ENCODE peak calls at places on chromosome 9, in nine cellular contexts. S, G, L, Y, I, E, N, W and H are unnamed samples.

GRCh38 chr9:99162759-99163364 is 57.9 kb downstream of the TGFBR1 start:
- DNase-seq in S (no peak), G (no peak), L (no peak), Y (no peak), I (peak; percentile 36), E (no peak), N (no peak), W (peak; percentile 22), H (peak; percentile 84)

GRCh38 chr9:92740446-92740961 is 24.1 kb downstream of the BICD2 start:
- DNase-seq in S (no peak), G (no peak), L (no peak), Y (no peak), I (no peak), E (no peak), N (no peak), W (no peak), H (no peak)

GRCh38 chr9:33742519-33742918 is 52.8 kb upstream of the PRSS3 start:
- DNase-seq in S (no peak), G (no peak), L (no peak), Y (no peak), I (no peak), E (no peak), N (no peak), W (peak; percentile 71), H (no peak)

GRCh38 chr9:84493284-84493947 is 152.9 kb upstream of the SLC28A3 start:
- DNase-seq in S (no peak), G (no peak), L (no peak), Y (no peak), I (no peak), E (no peak), N (no peak), W (no peak), H (no peak)

GRCh38 chr9:123948290-123948689 is 18.4 kb upstream of the DENND1A start:
- DNase-seq in S (no peak), G (no peak), L (no peak), Y (no peak), I (no peak), E (no peak), N (no peak), W (no peak), H (no peak)

GRCh38 chr9:125659954-125660353 is 47.1 kb downstream of the MAPKAP1 start:
- DNase-seq in S (no peak), G (no peak), L (no peak), Y (no peak), I (no peak), E (no peak), N (no peak), W (no peak), H (peak; percentile 78)

GRCh38 chr9:93576296-93577044 is at the start of gene PHF2:
- DNase-seq in S (no peak), G (peak; percentile 51), L (no peak), Y (no peak), I (peak; percentile 41), E (no peak), N (no peak), W (no peak), H (peak; percentile 75)

GRCh38 chr9:34072868-34073590 is 24.3 kb upstream of the UBAP2 start:
- DNase-seq in S (no peak), G (no peak), L (peak; percentile 71), Y (peak; percentile 88), I (no peak), E (no peak), N (no peak), W (no peak), H (peak; percentile 84)

GRCh38 chr9:136170291-136170901 is 34.5 kb downstream of the LHX3 start:
- DNase-seq in S (peak; percentile 12), G (no peak), L (no peak), Y (no peak), I (peak; percentile 38), E (peak; percentile 34), N (no peak), W (no peak), H (peak; percentile 42)

GRCh38 chr9:115208503-115208902 is 90.5 kb upstream of the TNC start:
- DNase-seq in S (no peak), G (no peak), L (no peak), Y (no peak), I (no peak), E (no peak), N (no peak), W (no peak), H (peak; percentile 77)

GRCh38 chr9:101383361-101383760 is 1.4 kb downstream of the BAAT start:
- DNase-seq in S (no peak), G (no peak), L (no peak), Y (no peak), I (no peak), E (no peak), N (no peak), W (no peak), H (no peak)

GRCh38 chr9:116520218-116520617 is 166.9 kb upstream of the TRIM32 start:
- DNase-seq in S (no peak), G (no peak), L (no peak), Y (no peak), I (no peak), E (no peak), N (no peak), W (no peak), H (no peak)

GRCh38 chr9:88533951-88534455 is 975 bp upstream of the NXNL2 start:
- DNase-seq in S (no peak), G (peak; percentile 23), L (peak; percentile 39), Y (peak; percentile 70), I (no peak), E (peak; percentile 19), N (peak; percentile 28), W (no peak), H (peak; percentile 73)

GRCh38 chr9:85900504-85901201 is 40.3 kb upstream of the NAA35 start:
- DNase-seq in S (no peak), G (no peak), L (no peak), Y (peak; percentile 37), I (peak; percentile 18), E (no peak), N (no peak), W (peak; percentile 37), H (peak; percentile 37)

GRCh38 chr9:135926402-135927194 is 19.3 kb upstream of the CAMSAP1 start:
- DNase-seq in S (no peak), G (peak; percentile 88), L (peak; percentile 57), Y (no peak), I (no peak), E (no peak), N (peak; percentile 71), W (peak; percentile 90), H (peak; percentile 56)

GRCh38 chr9:95570150-95570549 is 53.4 kb upstream of the PTCH1 start:
- DNase-seq in S (no peak), G (no peak), L (no peak), Y (no peak), I (no peak), E (no peak), N (no peak), W (no peak), H (peak; percentile 37)

GRCh38 chr9:135908334-135909204 is 1.2 kb upstream of the CAMSAP1 start:
- DNase-seq in S (no peak), G (no peak), L (no peak), Y (no peak), I (no peak), E (no peak), N (no peak), W (no peak), H (peak; percentile 30)

GRCh38 chr9:90449213-90449925 is 193.3 kb downstream of the DIRAS2 start:
- DNase-seq in S (no peak), G (no peak), L (no peak), Y (no peak), I (no peak), E (no peak), N (no peak), W (no peak), H (no peak)

GRCh38 chr9:37859043-37859442 is 44.9 kb downstream of the SLC25A51 start:
- DNase-seq in S (no peak), G (no peak), L (no peak), Y (no peak), I (no peak), E (no peak), N (no peak), W (no peak), H (peak; percentile 42)

GRCh38 chr9:137588891-137589290 is 1.4 kb downstream of the ZMYND19 start:
- DNase-seq in S (no peak), G (no peak), L (no peak), Y (no peak), I (no peak), E (no peak), N (no peak), W (no peak), H (peak; percentile 29)
- H3K36me3 ChIP-seq in S (peaks cover 28% of the 10 kb centered on the region), G (peaks cover 49% of the 10 kb centered on the region), L (peaks cover 24% of the 10 kb centered on the region), Y (peaks cover 3% of the 10 kb centered on the region), I (peaks cover 13% of the 10 kb centered on the region), E (peaks cover 30% of the 10 kb centered on the region), N (peaks cover 33% of the 10 kb centered on the region), W (peaks cover 27% of the 10 kb centered on the region), H (peaks cover 34% of the 10 kb centered on the region)

DNA sequence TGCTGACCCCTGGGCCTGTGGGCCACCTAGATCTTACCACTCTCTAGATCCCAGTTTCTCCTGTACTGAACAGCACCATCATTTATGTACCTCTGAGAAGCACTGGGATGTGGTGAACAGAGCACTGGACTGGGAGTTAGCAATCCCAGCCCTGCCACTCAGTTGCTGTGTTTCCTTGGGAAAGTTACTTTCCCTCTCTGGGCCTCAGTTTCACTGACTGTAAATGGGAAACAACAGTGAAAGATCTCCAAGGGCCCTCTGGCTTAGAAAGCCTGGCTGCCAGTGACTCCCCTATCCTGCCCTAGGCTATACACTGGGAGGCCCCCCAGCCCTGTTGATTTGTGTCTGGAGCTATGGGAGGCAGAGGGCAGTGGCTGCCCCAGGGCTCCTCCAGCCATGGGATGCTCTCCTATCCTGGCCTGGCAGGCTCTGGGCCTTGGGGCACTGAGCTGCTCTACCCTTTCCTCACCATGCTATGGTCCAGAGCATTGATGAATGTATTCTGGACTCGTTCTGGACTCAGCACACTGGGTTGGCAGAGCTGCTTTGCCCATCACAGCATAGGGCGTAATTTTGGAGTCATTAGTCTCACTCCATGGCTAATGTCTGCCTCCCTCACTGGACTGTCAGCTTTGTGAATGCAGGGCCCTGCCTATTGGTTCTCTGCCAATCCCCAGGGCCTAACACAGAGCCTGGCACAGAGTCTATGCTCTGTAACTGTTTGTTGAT is 99.3 kb downstream of the RGS3 start:
- DNase-seq in S (no peak), G (no peak), L (no peak), Y (no peak), I (no peak), E (no peak), N (no peak), W (no peak), H (no peak)
- H3K4me1 ChIP-seq in S (peaks cover 9% of the 10 kb centered on the region), G (peaks cover 42% of the 10 kb centered on the region), L (peaks cover 33% of the 10 kb centered on the region), Y (no peaks in the 10 kb centered on the region), I (peaks cover 17% of the 10 kb centered on the region), E (peaks cover 84% of the 10 kb centered on the region), N (peaks cover 76% of the 10 kb centered on the region), W (peaks cover 17% of the 10 kb centered on the region), H (peaks cover 47% of the 10 kb centered on the region)

DNA sequence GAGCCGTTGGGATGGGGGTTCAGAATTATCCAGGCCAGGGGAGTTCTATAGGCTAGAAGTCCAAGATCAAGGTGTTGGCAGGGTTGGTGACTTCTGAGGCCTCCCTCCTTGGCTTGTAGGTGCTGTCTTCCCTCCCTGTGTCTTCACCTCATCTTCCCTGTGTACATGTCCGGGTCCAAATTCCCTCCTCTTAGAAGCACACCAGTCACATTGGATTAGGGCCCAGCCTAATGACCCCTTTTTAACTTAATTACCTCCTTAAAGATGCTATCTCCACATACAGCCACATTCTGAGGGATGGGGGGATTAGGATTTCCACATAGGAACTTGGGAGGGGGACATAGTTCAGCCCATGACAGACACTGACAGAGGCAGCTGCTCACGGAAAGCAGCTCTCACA is 12.1 kb downstream of the LRSAM1 start:
- DNase-seq in S (no peak), G (no peak), L (no peak), Y (no peak), I (no peak), E (no peak), N (no peak), W (no peak), H (no peak)
- H3K36me3 ChIP-seq in S (peaks cover 42% of the 10 kb centered on the region), G (peaks cover 97% of the 10 kb centered on the region), L (peaks cover 58% of the 10 kb centered on the region), Y (no peaks in the 10 kb centered on the region), I (peaks cover 18% of the 10 kb centered on the region), E (peaks cover 84% of the 10 kb centered on the region), N (peaks cover 87% of the 10 kb centered on the region), W (peaks cover 22% of the 10 kb centered on the region), H (peaks cover 59% of the 10 kb centered on the region)

GRCh38 chr9:112387115-112387514 is 7.2 kb downstream of the HSDL2 start:
- DNase-seq in S (no peak), G (no peak), L (no peak), Y (no peak), I (no peak), E (no peak), N (no peak), W (no peak), H (no peak)
- H3K4me1 ChIP-seq in S (no peaks in the 10 kb centered on the region), G (peaks cover 10% of the 10 kb centered on the region), L (no peaks in the 10 kb centered on the region), Y (peaks cover 39% of the 10 kb centered on the region), I (peaks cover 9% of the 10 kb centered on the region), E (peaks cover 27% of the 10 kb centered on the region), N (peaks cover 27% of the 10 kb centered on the region), W (no peaks in the 10 kb centered on the region), H (peaks cover 28% of the 10 kb centered on the region)